ENCODE peak calls at places on chromosome 17, in four cellular contexts. C is K562, F is WTC11, B is SK-N-SH. D is an unnamed sample.

GRCh38 chr17:76497979-76498885 is 3.0 kb downstream of the RHBDF2 start:
- DNase-seq in C (no peak), F (peak), B (peak), D (peak)

GRCh38 chr17:77959216-77959925 is 868 bp downstream of the TNRC6C start:
- DNase-seq in C (peak), F (no peak), B (peak), D (no peak)

GRCh38 chr17:64019486-64020067 is 856 bp downstream of the ICAM2 start:
- DNase-seq in C (no peak), F (no peak), B (no peak), D (no peak)

GRCh38 chr17:4043862-4044261 is 79.6 kb upstream of the ATP2A3 start:
- DNase-seq in C (no peak), F (no peak), B (no peak), D (no peak)

GRCh38 chr17:26792486-26792885 is 501.4 kb upstream of the WSB1 start:
- DNase-seq in C (no peak), F (no peak), B (no peak), D (no peak)

GRCh38 chr17:82303944-82304808 is 13.2 kb downstream of the CD7 start:
- DNase-seq in C (peak), F (no peak), B (peak), D (no peak)

GRCh38 chr17:76385892-76386786 is 1.7 kb downstream of the SPHK1 start:
- DNase-seq in C (peak), F (peak), B (peak), D (peak)

GRCh38 chr17:68591583-68591982 is 9.6 kb downstream of the FAM20A start:
- DNase-seq in C (peak), F (peak), B (no peak), D (no peak)

GRCh38 chr17:208429-208828 is 27.0 kb upstream of the DOC2B start:
- DNase-seq in C (no peak), F (no peak), B (no peak), D (no peak)

GRCh38 chr17:21288581-21289017 is 4.1 kb downstream of the MAP2K3 start:
- DNase-seq in C (no peak), F (no peak), B (no peak), D (no peak)

GRCh38 chr17:4520881-4521600 is 22.4 kb downstream of the SPNS2 start:
- DNase-seq in C (no peak), F (no peak), B (no peak), D (no peak)

GRCh38 chr17:2174048-2174447 is 119.1 kb downstream of the HIC1 start:
- DNase-seq in C (no peak), F (no peak), B (no peak), D (no peak)

GRCh38 chr17:7293821-7294613 is 422 bp downstream of the YBX2 start:
- DNase-seq in C (peak), F (peak), B (peak), D (peak)

GRCh38 chr17:28865946-28866752 is 11.3 kb downstream of the ERAL1 start:
- DNase-seq in C (peak), F (no peak), B (no peak), D (no peak)

GRCh38 chr17:48149174-48150106 is 41.9 kb downstream of the SNX11 start:
- DNase-seq in C (peak), F (peak), B (peak), D (peak)
- TF ChIP-seq FOXJ3 in C (no peak), F (no peak), B (no peak), D (no peak)

GRCh38 chr17:74825003-74825627 is 34.6 kb downstream of the GRIN2C start:
- DNase-seq in C (no peak), F (no peak), B (no peak), D (no peak)
- TF ChIP-seq FOXJ3 in C (no peak), F (no peak), B (no peak), D (no peak)

GRCh38 chr17:36529121-36529520 is 5.5 kb downstream of the MYO19 start:
- DNase-seq in C (no peak), F (no peak), B (no peak), D (no peak)

GRCh38 chr17:36525888-36526287 is 8.8 kb downstream of the MYO19 start:
- DNase-seq in C (no peak), F (no peak), B (no peak), D (no peak)

GRCh38 chr17:36527851-36528250 is 6.8 kb downstream of the MYO19 start:
- DNase-seq in C (no peak), F (no peak), B (no peak), D (no peak)

GRCh38 chr17:36525113-36525512 is 9.6 kb downstream of the MYO19 start:
- DNase-seq in C (no peak), F (no peak), B (no peak), D (no peak)

GRCh38 chr17:36524428-36524876 is 10.2 kb downstream of the MYO19 start:
- DNase-seq in C (no peak), F (no peak), B (no peak), D (no peak)
- TF ChIP-seq FOXJ3 in C (no peak), F (no peak), B (no peak), D (no peak)

DNA sequence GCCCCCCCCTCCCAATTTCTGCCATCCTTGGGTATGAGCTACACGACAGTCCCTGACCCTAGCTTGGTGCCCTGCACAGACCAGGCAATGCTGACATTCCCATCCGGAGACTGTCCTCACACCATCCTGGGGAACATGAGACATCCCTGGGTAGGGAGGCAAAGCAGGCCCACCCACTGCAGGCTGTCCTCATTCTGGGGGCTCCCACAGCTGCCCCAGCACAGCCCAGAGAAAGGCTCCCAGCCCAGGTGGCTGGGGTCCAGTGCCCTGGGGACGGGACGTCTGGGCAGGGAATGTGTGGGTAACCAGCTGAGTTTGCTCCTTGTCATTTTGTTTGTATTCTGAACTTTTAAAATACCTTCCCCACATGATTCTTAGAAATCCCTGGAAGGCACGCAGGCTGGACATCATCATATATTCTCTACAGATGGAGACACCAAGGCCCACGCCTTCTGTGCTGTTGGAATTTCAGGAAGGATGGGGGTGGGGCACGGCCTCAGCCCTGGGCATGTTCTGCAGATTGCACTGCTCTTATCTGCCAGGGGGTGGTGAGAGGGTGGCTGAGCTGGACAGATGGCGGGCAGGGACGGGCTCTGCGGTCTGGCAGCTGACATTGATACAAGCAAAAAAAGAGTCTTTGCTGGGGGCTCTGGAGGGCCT is 28.5 kb downstream of the LRRC75A start:
- DNase-seq in C (no peak), F (no peak), B (peak), D (no peak)
- TF ChIP-seq FOXJ3 in C (no peak), F (no peak), B (peak), D (no peak)